ENCODE peak calls at places on chromosomes 3 and 15, in seven cellular contexts. T is ACHN, V is activated gamma-delta T cell, Y is H1, J is occipital lobe, I is brain pericyte, S is SK-N-SH. C is an unnamed sample.

GRCh38 chr15:46461416-46461815 is 826.6 kb downstream of the SQOR start:
- DNase-seq in T (no peak), V (no peak), Y (no peak), J (no peak), I (no peak), S (no peak), C (peak)

GRCh38 chr3:69410301-69410700 is 24.4 kb upstream of the FRMD4B start:
- DNase-seq in T (peak), V (no peak), Y (peak), J (peak), I (peak), S (peak), C (peak)

GRCh38 chr3:193843447-193844301 is 250.7 kb downstream of the OPA1 start:
- DNase-seq in T (peak), V (no peak), Y (no peak), J (no peak), I (no peak), S (no peak), C (no peak)

GRCh38 chr15:83858820-83859505 is 205.0 kb downstream of the ADAMTSL3 start:
- DNase-seq in T (no peak), V (no peak), Y (no peak), J (no peak), I (no peak), S (no peak), C (no peak)

GRCh38 chr15:39580630-39581500 is at the start of gene THBS1:
- DNase-seq in T (peak), V (peak), Y (peak), J (no peak), I (peak), S (peak), C (peak)

GRCh38 chr15:78207641-78208340 is 26.6 kb downstream of the ACSBG1 start:
- DNase-seq in T (no peak), V (no peak), Y (peak), J (no peak), I (no peak), S (no peak), C (no peak)

GRCh38 chr3:32399030-32399620 is 7.5 kb downstream of the CMTM7 start:
- DNase-seq in T (peak), V (no peak), Y (no peak), J (no peak), I (no peak), S (peak), C (peak)

GRCh38 chr3:195511136-195511535 is 32.0 kb downstream of the PPP1R2 start:
- DNase-seq in T (no peak), V (no peak), Y (no peak), J (no peak), I (no peak), S (no peak), C (no peak)

GRCh38 chr3:107217161-107217560 is 160.1 kb upstream of the CCDC54 start:
- DNase-seq in T (no peak), V (no peak), Y (no peak), J (no peak), I (no peak), S (no peak), C (peak)

GRCh38 chr3:60877188-60877587 is 374.1 kb downstream of the FHIT start:
- DNase-seq in T (no peak), V (no peak), Y (no peak), J (no peak), I (no peak), S (no peak), C (no peak)

GRCh38 chr3:73235768-73236167 is 174.3 kb downstream of the EBLN2 start:
- DNase-seq in T (no peak), V (no peak), Y (no peak), J (no peak), I (no peak), S (no peak), C (no peak)

GRCh38 chr3:98027084-98027445 is 8.1 kb downstream of the GABRR3 start:
- DNase-seq in T (no peak), V (no peak), Y (no peak), J (no peak), I (no peak), S (no peak), C (no peak)

GRCh38 chr15:51558421-51558820 is 64.2 kb downstream of the DMXL2 start:
- DNase-seq in T (no peak), V (no peak), Y (no peak), J (no peak), I (no peak), S (no peak), C (no peak)

GRCh38 chr3:41991399-41991798 is 29.5 kb upstream of the ULK4 start:
- DNase-seq in T (no peak), V (no peak), Y (no peak), J (no peak), I (no peak), S (peak), C (no peak)

GRCh38 chr3:143139786-143140185 is 20.2 kb downstream of the CHST2 start:
- DNase-seq in T (no peak), V (no peak), Y (no peak), J (no peak), I (no peak), S (no peak), C (no peak)

GRCh38 chr15:63071288-63071909 is 28.9 kb downstream of the TPM1 start:
- DNase-seq in T (peak), V (no peak), Y (no peak), J (no peak), I (no peak), S (no peak), C (no peak)

GRCh38 chr15:70625438-70625837 is 137.9 kb downstream of the UACA start:
- DNase-seq in T (no peak), V (no peak), Y (no peak), J (no peak), I (no peak), S (no peak), C (no peak)

GRCh38 chr3:151925876-151926275 is 52.4 kb downstream of the SUCNR1 start:
- DNase-seq in T (peak), V (no peak), Y (no peak), J (no peak), I (no peak), S (no peak), C (peak)

GRCh38 chr15:98383571-98383970 is 264.8 kb upstream of the IGF1R start:
- DNase-seq in T (no peak), V (no peak), Y (no peak), J (no peak), I (no peak), S (no peak), C (peak)

GRCh38 chr3:105686324-105686897 is 182.4 kb downstream of the CBLB start:
- DNase-seq in T (peak), V (no peak), Y (no peak), J (no peak), I (no peak), S (peak), C (peak)

GRCh38 chr3:149507491-149508324 is 33.2 kb downstream of the TM4SF4 start:
- DNase-seq in T (no peak), V (no peak), Y (no peak), J (no peak), I (no peak), S (no peak), C (peak)

GRCh38 chr3:53845103-53845880 is 927 bp downstream of the CHDH start:
- DNase-seq in T (peak), V (no peak), Y (peak), J (no peak), I (no peak), S (no peak), C (peak)

GRCh38 chr15:77027697-77028450 is 32.9 kb downstream of the PSTPIP1 start:
- DNase-seq in T (no peak), V (no peak), Y (peak), J (no peak), I (no peak), S (peak), C (peak)

GRCh38 chr15:99399612-99400011 is 148.3 kb downstream of the LRRC28 start:
- DNase-seq in T (no peak), V (no peak), Y (no peak), J (no peak), I (no peak), S (no peak), C (no peak)

GRCh38 chr15:78859971-78860733 is 12.5 kb upstream of the MORF4L1 start:
- DNase-seq in T (peak), V (no peak), Y (peak), J (peak), I (peak), S (peak), C (peak)

GRCh38 chr3:52384009-52384761 is 60.7 kb downstream of the SEMA3G start:
- DNase-seq in T (no peak), V (no peak), Y (no peak), J (no peak), I (no peak), S (no peak), C (no peak)

GRCh38 chr3:152202976-152203626 is 65.6 kb upstream of the MBNL1 start:
- DNase-seq in T (peak), V (no peak), Y (no peak), J (no peak), I (no peak), S (no peak), C (no peak)

GRCh38 chr3:97871788-97872187 is 50.0 kb downstream of the CRYBG3 start:
- DNase-seq in T (no peak), V (no peak), Y (no peak), J (no peak), I (no peak), S (no peak), C (no peak)

GRCh38 chr15:80308002-80308401 is 56.0 kb upstream of the CTXND1 start:
- DNase-seq in T (no peak), V (no peak), Y (peak), J (no peak), I (no peak), S (no peak), C (no peak)

GRCh38 chr3:55978953-55979352 is 489.3 kb downstream of the ERC2 start:
- DNase-seq in T (no peak), V (no peak), Y (no peak), J (no peak), I (no peak), S (no peak), C (no peak)

C was measured in A673.